ENCODE peak calls at places on chromosome 15, in nine cellular contexts. Q is esophagus squamous epithelium, W is AG04449, V is Panc1, E is upper lobe of right lung, C is foreskin fibroblast, J is cardiac fibroblast, I is AG09309, G is brain microvascular endothelial cell. Z is an unnamed sample.
A peak's percentile ranks its signal among the peaks of the same experiment; 100 is the strongest.

GRCh38 chr15:39594056-39594763 is 13.3 kb downstream of the THBS1 start:
- DNase-seq in Q (no peak), W (peak; percentile 41), V (no peak), E (no peak), C (peak; percentile 7), J (peak; percentile 25), I (peak; percentile 57), G (no peak), Z (no peak)

GRCh38 chr15:66758844-66759243 is 56.8 kb downstream of the SMAD6 start:
- DNase-seq in Q (no peak), W (no peak), V (no peak), E (no peak), C (peak; percentile 39), J (no peak), I (no peak), G (no peak), Z (no peak)

GRCh38 chr15:99447497-99448371 is 118.0 kb upstream of the MEF2A start:
- DNase-seq in Q (no peak), W (no peak), V (no peak), E (peak; percentile 55), C (no peak), J (no peak), I (no peak), G (no peak), Z (peak; percentile 41)

GRCh38 chr15:42919308-42919707 is 1.3 kb downstream of the TTBK2 start:
- DNase-seq in Q (no peak), W (no peak), V (no peak), E (no peak), C (no peak), J (peak; percentile 12), I (no peak), G (no peak), Z (no peak)

GRCh38 chr15:25783607-25784131 is 79.5 kb downstream of the ATP10A start:
- DNase-seq in Q (no peak), W (no peak), V (no peak), E (no peak), C (no peak), J (peak; percentile 58), I (no peak), G (no peak), Z (no peak)

GRCh38 chr15:76799760-76800159 is 105.4 kb downstream of the SCAPER start:
- DNase-seq in Q (no peak), W (peak; percentile 38), V (no peak), E (no peak), C (peak; percentile 61), J (peak; percentile 74), I (peak; percentile 43), G (peak; percentile 68), Z (peak; percentile 54)

GRCh38 chr15:26050979-26051378 is 187.9 kb upstream of the ATP10A start:
- DNase-seq in Q (no peak), W (no peak), V (no peak), E (no peak), C (no peak), J (no peak), I (no peak), G (no peak), Z (no peak)

GRCh38 chr15:77540346-77541060 is 92.2 kb downstream of the LINGO1 start:
- DNase-seq in Q (no peak), W (no peak), V (no peak), E (peak; percentile 34), C (no peak), J (no peak), I (no peak), G (no peak), Z (no peak)

DNA sequence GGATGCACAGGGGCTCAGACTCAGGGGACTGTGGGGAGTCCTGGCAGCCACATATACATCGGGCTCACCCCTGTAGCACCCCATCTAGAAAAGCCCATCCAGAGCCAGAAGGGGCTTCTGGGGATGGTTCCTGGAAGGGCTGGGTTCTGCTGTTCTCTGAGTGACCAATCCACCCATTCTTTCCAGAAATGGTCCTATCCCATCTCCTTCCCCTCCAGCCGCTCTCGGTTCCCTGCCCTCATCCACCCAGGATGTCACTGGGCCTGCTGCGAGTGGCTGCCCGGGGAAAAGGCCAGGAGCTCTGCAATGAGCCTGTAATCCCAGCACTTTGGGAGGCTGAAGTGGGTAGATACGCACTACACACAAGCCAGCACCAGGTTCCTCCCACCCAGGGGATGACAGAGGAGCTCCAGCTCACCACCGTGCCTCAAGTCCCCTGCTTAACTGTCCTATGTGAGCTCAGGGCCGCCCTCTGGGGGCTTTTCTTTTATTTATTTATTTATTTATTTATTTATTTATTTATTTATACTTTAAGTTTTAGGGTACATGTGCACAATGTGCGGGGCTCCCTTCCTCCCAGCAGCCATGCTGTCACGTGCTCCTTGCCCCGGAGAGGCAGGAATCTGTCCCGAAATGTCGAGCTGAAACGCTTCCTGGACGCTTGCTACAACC is 13.6 kb upstream of the CSK start:
- DNase-seq in Q (no peak), W (no peak), V (no peak), E (no peak), C (no peak), J (no peak), I (no peak), G (no peak), Z (no peak)
- H3K4me3 ChIP-seq in Q (no peak overlapping the region), W (peak overlapping the region; percentile 25), V (no peak overlapping the region), E (no peak overlapping the region), C (peak overlapping the region; percentile 7), J (no peak overlapping the region), I (no peak overlapping the region), G (no peak overlapping the region), Z (peak overlapping the region; percentile 20)

GRCh38 chr15:52021892-52022540 is 3.0 kb downstream of the MAPK6 start:
- DNase-seq in Q (no peak), W (no peak), V (no peak), E (no peak), C (no peak), J (no peak), I (no peak), G (no peak), Z (no peak)

GRCh38 chr15:52020253-52021085 is 1.4 kb downstream of the MAPK6 start:
- DNase-seq in Q (no peak), W (no peak), V (no peak), E (no peak), C (no peak), J (peak; percentile 47), I (no peak), G (no peak), Z (no peak)

GRCh38 chr15:52023169-52023922 is 4.3 kb downstream of the MAPK6 start:
- DNase-seq in Q (no peak), W (no peak), V (peak; percentile 33), E (no peak), C (no peak), J (no peak), I (no peak), G (no peak), Z (no peak)

GRCh38 chr15:52019394-52020252 is 604 bp downstream of the MAPK6 start:
- DNase-seq in Q (peak; percentile 46), W (no peak), V (peak; percentile 78), E (peak; percentile 94), C (peak; percentile 93), J (peak; percentile 95), I (peak; percentile 66), G (peak; percentile 86), Z (peak; percentile 69)

DNA sequence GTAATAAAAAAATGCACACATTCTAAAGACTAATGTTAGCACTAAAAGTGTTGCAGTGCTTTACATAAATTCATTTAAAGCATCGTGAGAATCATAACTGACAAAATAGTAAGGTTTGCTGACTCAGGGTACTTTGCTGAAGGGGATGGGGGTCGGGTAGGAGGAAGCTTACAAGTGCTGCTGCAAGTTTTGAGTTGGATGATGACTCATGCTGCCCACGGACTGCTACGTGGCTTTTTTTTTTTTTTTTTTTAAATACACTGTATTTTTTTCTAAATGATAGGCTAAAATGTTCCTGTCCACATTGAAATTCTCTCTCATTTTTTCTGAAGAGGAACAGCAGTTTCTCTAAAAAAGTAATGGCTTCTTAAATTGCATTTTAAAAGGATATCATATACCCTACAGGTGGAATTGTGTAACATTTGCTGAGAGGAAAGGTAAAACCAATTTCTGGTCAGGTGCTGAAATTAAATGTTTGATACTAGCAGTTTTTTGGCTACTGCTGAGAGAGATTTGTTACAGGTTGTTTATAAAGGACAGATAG is 2.2 kb downstream of the MAPK6 start:
- DNase-seq in Q (no peak), W (peak; percentile 70), V (peak; percentile 63), E (no peak), C (peak; percentile 92), J (peak; percentile 95), I (peak; percentile 87), G (peak; percentile 92), Z (peak; percentile 86)
- H3K4me3 ChIP-seq in Q (peak overlapping the region; percentile 49), W (peak overlapping the region; percentile 66), V (peak overlapping the region; percentile 95), E (peak overlapping the region; percentile 63), C (peak overlapping the region; percentile 57), J (peak overlapping the region; percentile 68), I (peak overlapping the region; percentile 67), G (peak overlapping the region; percentile 93), Z (peak overlapping the region; percentile 64)

GRCh38 chr15:69068157-69068556 is 53.7 kb downstream of the NOX5 start:
- DNase-seq in Q (no peak), W (no peak), V (no peak), E (no peak), C (no peak), J (no peak), I (no peak), G (no peak), Z (no peak)

GRCh38 chr15:69065981-69066645 is 51.6 kb downstream of the NOX5 start:
- DNase-seq in Q (no peak), W (no peak), V (no peak), E (no peak), C (no peak), J (no peak), I (no peak), G (no peak), Z (no peak)

GRCh38 chr15:69064649-69065048 is 50.2 kb downstream of the NOX5 start:
- DNase-seq in Q (no peak), W (no peak), V (no peak), E (no peak), C (no peak), J (no peak), I (no peak), G (no peak), Z (no peak)

GRCh38 chr15:69066646-69066995 is 52.1 kb downstream of the NOX5 start:
- DNase-seq in Q (no peak), W (no peak), V (no peak), E (no peak), C (no peak), J (no peak), I (no peak), G (no peak), Z (no peak)

DNA sequence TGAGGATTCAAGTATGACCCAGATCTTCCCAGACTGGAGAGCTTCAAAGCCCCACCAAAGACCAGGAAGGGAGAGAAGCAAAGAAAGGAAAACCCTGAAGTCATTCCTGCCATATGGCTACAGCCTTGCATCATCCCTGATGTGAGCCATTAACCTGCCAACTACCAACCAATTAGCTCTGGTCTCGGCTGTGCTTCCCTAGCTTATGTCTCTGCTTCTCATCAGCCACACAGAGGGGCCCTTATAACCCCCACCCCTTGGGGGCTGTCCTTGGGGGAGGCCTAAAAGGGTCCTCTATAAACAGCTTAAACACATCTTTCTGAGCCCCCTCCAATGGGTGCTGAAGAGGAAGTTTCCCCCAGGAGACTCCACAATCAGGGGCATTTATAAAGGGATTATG is 52.8 kb downstream of the NOX5 start:
- DNase-seq in Q (no peak), W (no peak), V (no peak), E (no peak), C (no peak), J (no peak), I (no peak), G (no peak), Z (no peak)
- H3K4me3 ChIP-seq in Q (no peak overlapping the region), W (no peak overlapping the region), V (no peak overlapping the region), E (no peak overlapping the region), C (no peak overlapping the region), J (no peak overlapping the region), I (no peak overlapping the region), G (no peak overlapping the region), Z (no peak overlapping the region)

DNA sequence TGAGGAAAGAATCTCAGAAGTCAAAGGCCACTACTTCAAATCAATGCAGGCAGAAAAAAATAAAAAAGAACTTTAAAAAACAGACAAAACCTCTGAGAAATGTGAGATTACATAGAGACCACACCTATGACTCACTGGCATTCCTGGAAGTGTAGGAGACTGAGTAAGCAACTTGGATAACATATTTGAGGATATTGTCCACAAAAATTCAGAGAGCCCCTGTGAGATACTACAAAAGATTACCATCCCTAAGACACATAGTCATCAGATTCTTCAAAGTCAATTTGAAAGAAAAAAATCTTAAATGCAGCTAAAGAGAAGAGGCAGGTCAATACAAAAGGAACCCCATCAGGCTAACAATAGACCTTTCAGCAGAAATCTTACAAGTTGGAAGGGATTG is 887.3 kb downstream of the NTRK3 start:
- DNase-seq in Q (no peak), W (peak; percentile 82), V (no peak), E (no peak), C (peak; percentile 85), J (peak; percentile 97), I (peak; percentile 80), G (peak; percentile 91), Z (peak; percentile 72)
- H3K4me3 ChIP-seq in Q (no peak overlapping the region), W (no peak overlapping the region), V (no peak overlapping the region), E (no peak overlapping the region), C (no peak overlapping the region), J (no peak overlapping the region), I (no peak overlapping the region), G (no peak overlapping the region), Z (no peak overlapping the region)